ENCODE peak calls at places on chromosomes 13 and 19, in eight cellular contexts. Q, T, B, O, M, D, S and R are unnamed samples.

GRCh38 chr13:80342541-80343371 is 1.8 kb upstream of the SPRY2 start:
- DNase-seq in Q (peak; percentile 67), T (peak; percentile 93), B (no peak), O (peak; percentile 78), M (peak; percentile 82), D (peak; percentile 89), S (no peak), R (peak; percentile 52)

GRCh38 chr19:31676271-31677004 is 327.2 kb upstream of the TSHZ3 start:
- DNase-seq in Q (no peak), T (no peak), B (no peak), O (no peak), M (peak; percentile 6), D (no peak), S (no peak), R (no peak)

GRCh38 chr19:41956621-41957020 is 2.5 kb downstream of the RABAC1 start:
- DNase-seq in Q (no peak), T (peak; percentile 71), B (no peak), O (no peak), M (no peak), D (no peak), S (no peak), R (no peak)

GRCh38 chr19:961866-962620 is 22.1 kb upstream of the WDR18 start:
- DNase-seq in Q (peak; percentile 19), T (peak; percentile 80), B (no peak), O (peak; percentile 45), M (no peak), D (no peak), S (no peak), R (no peak)

GRCh38 chr13:25981060-25981459 is 70.8 kb downstream of the SHISA2 start:
- DNase-seq in Q (no peak), T (no peak), B (no peak), O (no peak), M (no peak), D (no peak), S (no peak), R (no peak)

GRCh38 chr13:62293081-62293480 is 877.4 kb upstream of the PCDH20 start:
- DNase-seq in Q (no peak), T (no peak), B (no peak), O (peak; percentile 70), M (peak; percentile 0), D (no peak), S (no peak), R (no peak)

GRCh38 chr13:60619461-60619860 is 222.4 kb downstream of the TDRD3 start:
- DNase-seq in Q (no peak), T (no peak), B (no peak), O (no peak), M (no peak), D (no peak), S (no peak), R (no peak)

GRCh38 chr13:99657848-99658265 is 156.6 kb downstream of the TM9SF2 start:
- DNase-seq in Q (no peak), T (peak; percentile 62), B (no peak), O (no peak), M (peak; percentile 31), D (no peak), S (no peak), R (no peak)

GRCh38 chr19:29875931-29876330 is 64.1 kb downstream of the CCNE1 start:
- DNase-seq in Q (no peak), T (no peak), B (no peak), O (no peak), M (no peak), D (no peak), S (no peak), R (no peak)

GRCh38 chr19:31164666-31165265 is 184.5 kb downstream of the TSHZ3 start:
- DNase-seq in Q (no peak), T (no peak), B (no peak), O (no peak), M (no peak), D (no peak), S (no peak), R (no peak)

GRCh38 chr13:111201304-111201940 is 86.3 kb downstream of the ARHGEF7 start:
- DNase-seq in Q (no peak), T (no peak), B (no peak), O (no peak), M (no peak), D (no peak), S (no peak), R (no peak)

GRCh38 chr13:51385114-51385513 is 45.6 kb downstream of the SERPINE3 start:
- DNase-seq in Q (no peak), T (no peak), B (no peak), O (no peak), M (no peak), D (no peak), S (no peak), R (no peak)

DNA sequence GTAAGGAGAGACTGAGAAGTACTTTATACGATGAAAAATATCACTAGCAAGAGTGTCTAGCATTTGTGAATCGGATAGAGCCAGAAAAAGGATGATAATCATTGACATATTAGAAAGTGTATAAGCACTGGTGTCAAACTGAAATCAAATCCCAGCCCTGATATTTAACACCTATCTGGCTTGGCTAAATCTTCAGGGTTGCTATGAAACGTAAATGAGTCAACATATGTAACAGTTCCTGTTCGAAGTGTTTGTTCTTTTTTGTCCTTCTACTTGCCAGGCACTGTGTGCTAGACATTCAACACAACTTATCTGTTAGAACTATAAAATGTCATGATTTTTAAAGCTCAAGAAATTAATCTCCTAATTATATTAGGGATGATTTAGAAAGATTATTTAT is 40.8 kb downstream of the SERPINE3 start:
- DNase-seq in Q (no peak), T (no peak), B (no peak), O (peak; percentile 68), M (peak; percentile 72), D (no peak), S (no peak), R (no peak)
- TF ChIP-seq CTCF in Q (no peak), T (no peak), B (no peak), O (no peak), M (no peak), D (no peak), S (no peak), R (no peak)

GRCh38 chr19:10835754-10836477 is at the start of gene TMED1:
- DNase-seq in Q (peak; percentile 99), T (peak; percentile 98), B (peak; percentile 97), O (peak; percentile 100), M (peak; percentile 100), D (peak; percentile 100), S (peak; percentile 96), R (peak; percentile 100)
- TF ChIP-seq CTCF in Q (peak; percentile 80), T (peak; percentile 36), B (peak; percentile 10), O (no peak), M (peak; percentile 13), D (peak; percentile 25), S (peak; percentile 35), R (no peak)

GRCh38 chr19:49684251-49684982 is 5.0 kb upstream of the ADM5 start:
- DNase-seq in Q (no peak), T (no peak), B (no peak), O (no peak), M (no peak), D (no peak), S (no peak), R (no peak)
- TF ChIP-seq CTCF in Q (peak; percentile 71), T (peak; percentile 23), B (peak; percentile 55), O (peak; percentile 64), M (peak; percentile 65), D (no peak), S (peak; percentile 29), R (no peak)

GRCh38 chr13:27341616-27342015 is 71.0 kb downstream of the RASL11A start:
- DNase-seq in Q (no peak), T (no peak), B (no peak), O (peak; percentile 13), M (peak; percentile 14), D (no peak), S (no peak), R (peak; percentile 39)

GRCh38 chr13:27338207-27338606 is 67.6 kb downstream of the RASL11A start:
- DNase-seq in Q (no peak), T (no peak), B (no peak), O (no peak), M (no peak), D (no peak), S (no peak), R (no peak)

GRCh38 chr13:27336005-27336673 is 65.5 kb downstream of the RASL11A start:
- DNase-seq in Q (no peak), T (no peak), B (no peak), O (no peak), M (peak; percentile 10), D (no peak), S (no peak), R (no peak)

GRCh38 chr13:27338816-27339215 is 68.2 kb downstream of the RASL11A start:
- DNase-seq in Q (no peak), T (no peak), B (no peak), O (no peak), M (peak; percentile 19), D (no peak), S (no peak), R (no peak)

DNA sequence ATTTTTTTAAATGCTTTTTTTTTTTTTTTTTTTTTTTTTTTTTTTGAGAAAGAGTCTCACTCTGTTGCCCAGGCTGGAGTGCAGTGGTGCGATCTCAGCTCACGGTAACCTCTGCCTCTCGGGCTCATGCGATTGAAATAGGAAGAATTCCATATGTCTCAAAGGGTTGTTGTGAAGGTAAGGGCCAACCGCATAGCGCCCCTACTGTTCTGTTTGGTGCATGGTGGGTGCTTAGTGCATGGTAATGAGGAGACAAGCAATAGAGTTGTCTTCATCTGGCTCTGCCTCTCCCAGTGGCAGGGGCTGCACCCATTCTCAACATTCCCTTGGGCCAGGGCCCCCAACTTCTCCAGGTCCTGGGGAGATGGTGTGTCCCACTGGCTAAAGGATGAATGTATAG is 68.7 kb downstream of the RASL11A start:
- DNase-seq in Q (no peak), T (peak; percentile 50), B (peak; percentile 22), O (peak; percentile 64), M (peak; percentile 52), D (no peak), S (no peak), R (no peak)
- TF ChIP-seq CTCF in Q (peak; percentile 71), T (peak; percentile 28), B (peak; percentile 73), O (peak; percentile 65), M (peak; percentile 78), D (no peak), S (no peak), R (no peak)

DNA sequence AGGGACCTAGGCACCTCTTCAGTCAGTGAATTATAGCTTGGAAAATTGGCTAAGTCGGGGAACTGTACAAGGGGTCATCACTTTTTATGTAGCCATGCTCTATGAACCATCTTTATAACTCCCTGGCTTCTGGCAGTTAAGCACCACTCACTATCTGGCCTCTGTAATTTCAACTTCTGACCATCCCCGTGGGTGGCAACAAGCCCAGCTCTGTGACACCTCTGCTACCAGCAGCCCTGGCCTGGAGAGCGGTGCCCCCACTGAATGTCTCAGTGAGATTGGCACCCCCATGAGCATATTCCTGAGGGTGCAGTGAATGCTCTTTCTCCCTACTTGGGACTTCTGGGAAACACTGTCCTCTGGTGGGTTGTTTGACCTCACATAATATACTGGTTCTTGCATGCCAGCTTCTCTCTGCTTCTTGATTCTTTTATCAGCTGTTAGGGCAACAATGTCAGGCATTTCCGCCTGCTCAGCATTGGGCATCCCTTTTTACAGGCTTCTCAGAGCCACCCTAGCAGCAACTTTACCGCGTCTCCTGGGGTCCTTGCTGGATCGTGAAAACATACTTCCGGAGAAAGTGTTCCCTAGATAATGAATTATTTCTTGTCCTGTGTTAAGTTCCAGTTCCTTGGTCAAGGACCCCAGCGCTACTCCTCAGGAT is 10.4 kb downstream of the KL start:
- DNase-seq in Q (no peak), T (no peak), B (no peak), O (no peak), M (no peak), D (no peak), S (no peak), R (no peak)
- TF ChIP-seq CTCF in Q (no peak), T (no peak), B (no peak), O (no peak), M (no peak), D (no peak), S (no peak), R (no peak)